ENCODE peak calls at places on chromosomes 6 and 20, in five cellular contexts. A is cardiac muscle cell, E is ELF-1, V is AG09309, I is psoas muscle. Q is an unnamed sample.

GRCh38 chr20:3318226-3318884 is 79.4 kb upstream of the SLC4A11 start:
- DNase-seq in I (no peak), A (no peak), V (no peak), E (peak; percentile 18), Q (no peak)

GRCh38 chr6:117233146-117233545 is 32.2 kb upstream of the VGLL2 start:
- DNase-seq in I (no peak), E (no peak), V (no peak), A (peak; percentile 46), Q (no peak)

GRCh38 chr20:63740070-63740500 is 509 bp downstream of the SLC2A4RG start:
- DNase-seq in E (no peak), V (no peak), A (peak; percentile 46), I (no peak), Q (peak; percentile 52)

GRCh38 chr20:4373454-4373853 is 348.3 kb upstream of the PRND start:
- DNase-seq in E (no peak), I (no peak), A (no peak), V (no peak), Q (no peak)

GRCh38 chr6:39678914-39679313 is 46.3 kb downstream of the KIF6 start:
- DNase-seq in I (no peak), V (no peak), A (no peak), E (no peak), Q (no peak)

GRCh38 chr20:58479666-58480454 is 35.3 kb downstream of the APCDD1L start:
- DNase-seq in I (no peak), V (no peak), E (no peak), A (no peak), Q (no peak)

GRCh38 chr6:9112548-9112947 is 677.2 kb upstream of the SLC35B3 start:
- DNase-seq in A (no peak), V (no peak), E (no peak), I (no peak), Q (no peak)

GRCh38 chr6:99183066-99183465 is 166.4 kb downstream of the FAXC start:
- DNase-seq in V (no peak), I (no peak), E (no peak), A (no peak), Q (no peak)

GRCh38 chr20:47854687-47855212 is 69.5 kb upstream of the SULF2 start:
- DNase-seq in V (no peak), E (peak; percentile 84), A (peak; percentile 79), I (no peak), Q (peak; percentile 18)

GRCh38 chr6:85576479-85576878 is 17.2 kb downstream of the SNX14 start:
- DNase-seq in V (no peak), I (no peak), A (peak; percentile 50), E (no peak), Q (no peak)

GRCh38 chr20:43188234-43188653 is 1.5 kb downstream of the PTPRT start:
- DNase-seq in I (no peak), E (peak; percentile 40), A (no peak), V (no peak), Q (no peak)

GRCh38 chr6:43936476-43936875 is 166.5 kb downstream of the VEGFA start:
- DNase-seq in A (no peak), I (peak; percentile 42), E (no peak), V (no peak), Q (no peak)